ENCODE peak calls at places on chromosomes 1 and 21, in ten cellular contexts. T, E, V, D, C, L, Z, Q, J and N are unnamed samples.

GRCh38 chr1:154878371-154879355 is 8.6 kb upstream of the KCNN3 start:
- DNase-seq in Z (peak), E (peak), C (no peak), L (peak), Q (peak), V (peak), D (peak), J (no peak), T (peak), N (peak)

GRCh38 chr1:78649628-78650027 is at the start of gene IFI44:
- DNase-seq in Q (peak), T (peak), D (peak), Z (peak), L (peak), E (peak), J (no peak), C (no peak), V (peak), N (peak)

GRCh38 chr21:31729622-31730343 is 2.1 kb downstream of the SCAF4 start:
- DNase-seq in J (no peak), Z (no peak), E (peak), T (no peak), L (no peak), Q (no peak), V (no peak), D (no peak), C (no peak), N (no peak)

GRCh38 chr1:236149003-236149595 is 6.8 kb downstream of the GPR137B start:
- DNase-seq in E (no peak), V (no peak), C (no peak), T (no peak), L (no peak), Q (no peak), Z (no peak), J (no peak), D (no peak), N (no peak)

GRCh38 chr1:162145280-162145965 is 75.9 kb downstream of the NOS1AP start:
- DNase-seq in L (no peak), E (no peak), J (no peak), Z (no peak), V (no peak), C (peak), D (no peak), T (peak), Q (no peak), N (no peak)

GRCh38 chr1:23462766-23463165 is 21.2 kb downstream of the ASAP3 start:
- DNase-seq in V (no peak), C (no peak), J (no peak), Q (no peak), T (no peak), Z (no peak), L (no peak), D (no peak), E (no peak), N (no peak)

GRCh38 chr21:46443910-46444309 is 14.8 kb upstream of the DIP2A start:
- DNase-seq in L (no peak), V (no peak), Z (no peak), Q (no peak), J (no peak), E (no peak), T (no peak), D (no peak), C (no peak), N (no peak)

GRCh38 chr1:3379934-3380333 is 74.5 kb upstream of the ARHGEF16 start:
- DNase-seq in V (no peak), T (no peak), D (no peak), E (no peak), C (no peak), Q (no peak), Z (no peak), L (no peak), J (no peak), N (no peak)

GRCh38 chr1:214492405-214493075 is 58.9 kb downstream of the PTPN14 start:
- DNase-seq in L (no peak), Q (no peak), J (no peak), Z (no peak), D (no peak), E (no peak), C (no peak), T (no peak), V (no peak), N (no peak)